ENCODE peak calls at places on chromosomes 16 and 17, in four cellular contexts. Z, P, G and O are unnamed samples.

GRCh38 chr17:2703181-2703580 is 8.4 kb downstream of the CLUH start:
- DNase-seq in Z (peak), P (no peak), G (no peak), O (no peak)

GRCh38 chr16:53052519-53053501 is at the start of gene CHD9NB:
- DNase-seq in Z (no peak), P (peak), G (no peak), O (no peak)

GRCh38 chr16:56923481-56923880 is 8.5 kb upstream of the HERPUD1 start:
- DNase-seq in Z (no peak), P (no peak), G (no peak), O (no peak)

GRCh38 chr16:57923418-57923817 is 47.5 kb downstream of the CNGB1 start:
- DNase-seq in Z (no peak), P (no peak), G (no peak), O (no peak)

GRCh38 chr17:63966646-63967265 is 6.0 kb downstream of the SCN4A start:
- DNase-seq in Z (no peak), P (no peak), G (no peak), O (no peak)

GRCh38 chr16:55297062-55297909 is 26.7 kb upstream of the IRX6 start:
- DNase-seq in Z (no peak), P (no peak), G (no peak), O (peak)

GRCh38 chr17:35243459-35244204 is 760 bp downstream of the SLFN5 start:
- DNase-seq in Z (peak), P (no peak), G (no peak), O (peak)

GRCh38 chr16:48282636-48283263 is 35.4 kb upstream of the ABCC11 start:
- DNase-seq in Z (no peak), P (no peak), G (no peak), O (no peak)

GRCh38 chr16:86878290-86879160 is 300.2 kb downstream of the FOXL1 start:
- DNase-seq in Z (no peak), P (no peak), G (no peak), O (no peak)

GRCh38 chr16:10511829-10512228 is 68.6 kb downstream of the EMP2 start:
- DNase-seq in Z (no peak), P (no peak), G (no peak), O (no peak)

GRCh38 chr16:67181346-67181745 is 2.4 kb downstream of the MATCAP1 start:
- DNase-seq in Z (no peak), P (no peak), G (no peak), O (no peak)

GRCh38 chr17:5236871-5237540 is 2.3 kb upstream of the SCIMP start:
- DNase-seq in Z (no peak), P (no peak), G (no peak), O (no peak)

GRCh38 chr16:31568577-31569359 is 41.1 kb downstream of the AHSP start:
- DNase-seq in Z (peak), P (no peak), G (no peak), O (no peak)

GRCh38 chr17:74759243-74759801 is 10.9 kb downstream of the NHERF1 start:
- DNase-seq in Z (no peak), P (no peak), G (no peak), O (no peak)

GRCh38 chr17:14737984-14738651 is 437.2 kb downstream of the HS3ST3B1 start:
- DNase-seq in Z (no peak), P (peak), G (peak), O (peak)
- TF ChIP-seq ELF4 in Z (no peak), P (peak), G (no peak), O (no peak)

GRCh38 chr17:75922963-75923874 is 17.6 kb downstream of the FBF1 start:
- DNase-seq in Z (no peak), P (no peak), G (no peak), O (no peak)

GRCh38 chr17:75925103-75925502 is 15.7 kb downstream of the FBF1 start:
- DNase-seq in Z (no peak), P (no peak), G (no peak), O (no peak)

GRCh38 chr17:75931062-75931461 is 9.8 kb downstream of the FBF1 start:
- DNase-seq in Z (no peak), P (no peak), G (no peak), O (no peak)

GRCh38 chr17:75925912-75926311 is 14.9 kb downstream of the FBF1 start:
- DNase-seq in Z (no peak), P (no peak), G (no peak), O (no peak)

GRCh38 chr17:75927286-75927922 is 13.4 kb downstream of the FBF1 start:
- DNase-seq in Z (peak), P (peak), G (peak), O (peak)
- TF ChIP-seq SP1 in Z (no peak), P (no peak), G (no peak), O (no peak)

GRCh38 chr17:67093348-67093747 is 49.0 kb downstream of the CACNG1 start:
- DNase-seq in Z (no peak), P (no peak), G (no peak), O (no peak)
- TF ChIP-seq ELF4 in Z (no peak), P (no peak), G (no peak), O (no peak)

GRCh38 chr16:46906360-46907060 is 22.3 kb downstream of the GPT2 start:
- DNase-seq in Z (no peak), P (no peak), G (no peak), O (no peak)

GRCh38 chr16:46907061-46907774 is 23.1 kb downstream of the GPT2 start:
- DNase-seq in Z (no peak), P (no peak), G (no peak), O (no peak)

GRCh38 chr16:46911650-46912049 is 27.5 kb downstream of the GPT2 start:
- DNase-seq in Z (no peak), P (no peak), G (no peak), O (no peak)

GRCh38 chr16:46911038-46911437 is 26.9 kb downstream of the GPT2 start:
- DNase-seq in Z (no peak), P (no peak), G (no peak), O (no peak)

GRCh38 chr16:46908540-46909372 is 24.6 kb downstream of the GPT2 start:
- DNase-seq in Z (peak), P (peak), G (peak), O (peak)
- TF ChIP-seq SP1 in Z (no peak), P (no peak), G (no peak), O (no peak)

GRCh38 chr16:23694707-23695373 is 16.2 kb downstream of the PLK1 start:
- DNase-seq in Z (peak), P (peak), G (peak), O (peak)
- TF ChIP-seq ELF4 in Z (no peak), P (no peak), G (no peak), O (no peak)

GRCh38 chr17:70855401-70856054 is 686.2 kb downstream of the KCNJ2 start:
- DNase-seq in Z (no peak), P (no peak), G (no peak), O (peak)
- TF ChIP-seq SP1 in Z (no peak), P (no peak), G (no peak), O (no peak)